ENCODE peak calls at places on chromosomes 6 and 20, in ten cellular contexts. X is CD8-positive, alpha-beta T cell; E is amniotic epithelial cell; H is transverse colon; Q is NCI-H2081; L is NCI-H1417; G is prostate gland; I is mesothelial cell of epicardium; Z is foreskin fibroblast; Y is brain microvascular endothelial cell. S is an unnamed sample.

GRCh38 chr6:56683882-56684281 is 41.2 kb upstream of the DST start:
- DNase-seq in G (peak; percentile 51), Q (peak; percentile 10), Y (peak; percentile 76), X (no peak), I (no peak), H (peak; percentile 42), L (no peak), E (peak; percentile 95), Z (peak; percentile 96), S (no peak)

GRCh38 chr20:400121-400450 is 8.0 kb upstream of the RBCK1 start:
- DNase-seq in L (no peak), E (no peak), X (no peak), G (no peak), H (no peak), Q (no peak), I (no peak), Z (no peak), Y (no peak), S (no peak)

GRCh38 chr6:39294133-39294532 is 20.1 kb downstream of the KCNK17 start:
- DNase-seq in G (no peak), L (no peak), X (no peak), I (no peak), E (no peak), Z (peak; percentile 43), Q (no peak), H (peak; percentile 24), Y (no peak), S (no peak)

GRCh38 chr20:14963262-14963663 is 625.9 kb upstream of the FLRT3 start:
- DNase-seq in L (no peak), Z (peak; percentile 77), G (peak; percentile 31), E (peak; percentile 15), Q (no peak), I (no peak), Y (peak; percentile 23), X (no peak), H (no peak), S (no peak)

GRCh38 chr20:42714298-42715141 is 475.2 kb downstream of the PTPRT start:
- DNase-seq in Y (no peak), Z (no peak), Q (no peak), L (no peak), H (no peak), E (no peak), I (no peak), G (no peak), X (no peak), S (no peak)

GRCh38 chr6:422423-423061 is 31.0 kb downstream of the IRF4 start:
- DNase-seq in G (no peak), H (no peak), L (no peak), Y (peak; percentile 95), Q (no peak), Z (peak; percentile 94), I (no peak), X (no peak), E (peak; percentile 79), S (no peak)

GRCh38 chr6:145882121-145882531 is 67.5 kb upstream of the FBXO30 start:
- DNase-seq in Z (no peak), I (no peak), Q (no peak), L (no peak), E (peak; percentile 79), Y (no peak), G (no peak), H (no peak), X (no peak), S (no peak)

GRCh38 chr6:82863771-82864170 is 201.9 kb downstream of the UBE3D start:
- DNase-seq in I (no peak), H (no peak), Q (no peak), X (no peak), Y (no peak), Z (no peak), G (no peak), L (no peak), E (no peak), S (no peak)

GRCh38 chr20:3378138-3378537 is 29.3 kb downstream of the DNAAF9 start:
- DNase-seq in G (no peak), H (no peak), Q (no peak), X (no peak), Z (no peak), E (no peak), L (no peak), Y (no peak), I (no peak), S (no peak)

GRCh38 chr20:10674684-10675455 is 1.1 kb upstream of the JAG1 start:
- DNase-seq in H (peak; percentile 90), G (peak; percentile 83), E (no peak), I (peak; percentile 86), L (peak; percentile 56), Q (peak; percentile 58), Z (peak; percentile 89), Y (peak; percentile 64), X (no peak), S (peak; percentile 52)

GRCh38 chr20:6311841-6312655 is 189.2 kb upstream of the FERMT1 start:
- DNase-seq in X (no peak), E (no peak), Y (no peak), G (no peak), Q (no peak), H (no peak), Z (no peak), I (no peak), L (no peak), S (no peak)

GRCh38 chr20:14498809-14499208 is 161.4 kb upstream of the FLRT3 start:
- DNase-seq in Z (no peak), G (no peak), X (no peak), I (no peak), E (peak; percentile 15), Q (peak; percentile 35), Y (no peak), H (no peak), L (peak; percentile 14), S (no peak)

GRCh38 chr6:151196571-151196970 is 43.2 kb upstream of the AKAP12 start:
- DNase-seq in L (no peak), Y (no peak), I (no peak), H (peak; percentile 39), Q (no peak), X (no peak), E (peak; percentile 92), Z (peak; percentile 87), G (no peak), S (no peak)

GRCh38 chr6:111993342-111993741 is 60.6 kb upstream of the CCN6 start:
- DNase-seq in Q (peak; percentile 53), E (no peak), Z (no peak), Y (no peak), I (no peak), X (no peak), G (no peak), H (no peak), L (peak; percentile 68), S (peak; percentile 40)

GRCh38 chr6:32664827-32665362 is 1.6 kb downstream of the HLA-DQB1 start:
- DNase-seq in L (peak; percentile 43), Z (peak; percentile 8), G (no peak), H (peak; percentile 40), X (peak; percentile 49), Y (no peak), E (no peak), Q (no peak), I (peak; percentile 39), S (no peak)

GRCh38 chr6:116278853-116279231 is 888 bp downstream of the TSPYL1 start:
- DNase-seq in I (no peak), H (no peak), L (no peak), X (no peak), Z (no peak), E (no peak), Y (no peak), Q (peak; percentile 27), G (peak; percentile 57), S (no peak)

GRCh38 chr20:9235518-9235917 is 166.6 kb downstream of the PLCB4 start:
- DNase-seq in E (peak; percentile 78), H (no peak), Y (peak; percentile 16), I (no peak), Z (peak; percentile 89), L (no peak), X (no peak), G (no peak), Q (no peak), S (peak; percentile 3)

GRCh38 chr6:93317587-93317986 is 101.8 kb downstream of the EPHA7 start:
- DNase-seq in Y (no peak), L (no peak), H (no peak), Z (no peak), E (no peak), Q (no peak), X (no peak), G (no peak), I (no peak), S (no peak)

GRCh38 chr6:81769834-81770233 is 17.4 kb upstream of the TENT5A start:
- DNase-seq in G (no peak), L (no peak), H (no peak), X (no peak), Q (no peak), E (no peak), Z (peak; percentile 88), Y (no peak), I (no peak), S (no peak)

GRCh38 chr6:107418118-107418517 is 41.2 kb downstream of the PDSS2 start:
- DNase-seq in H (no peak), I (no peak), Y (peak; percentile 31), E (peak; percentile 27), X (no peak), Z (peak; percentile 19), Q (no peak), G (no peak), L (no peak), S (no peak)

S was measured in COR-L47.